ENCODE peak calls at places on chromosomes 3 and 15, in five cellular contexts. C, R, F, U and T are unnamed samples.
A peak's percentile ranks its signal among the peaks of the same experiment; 100 is the strongest.

GRCh38 chr15:33985287-33985686 is 17.0 kb downstream of the CHRM5 start:
- DNase-seq in C (no peak), R (no peak), F (no peak), U (no peak), T (peak; percentile 11)

GRCh38 chr3:46361408-46362283 is 7.7 kb downstream of the CCR2 start:
- DNase-seq in C (no peak), R (no peak), F (no peak), U (no peak), T (peak; percentile 74)

GRCh38 chr3:84440306-84440705 is 518.5 kb upstream of the CADM2 start:
- DNase-seq in C (no peak), R (no peak), F (peak; percentile 4), U (peak; percentile 16), T (no peak)

GRCh38 chr3:31377045-31377642 is 155.6 kb upstream of the STT3B start:
- DNase-seq in C (no peak), R (no peak), F (no peak), U (no peak), T (peak; percentile 85)

GRCh38 chr3:4438296-4438695 is 28.8 kb downstream of the SUMF1 start:
- DNase-seq in C (no peak), R (no peak), F (no peak), U (no peak), T (no peak)

GRCh38 chr3:20256144-20256543 is 70.1 kb upstream of the SGO1 start:
- DNase-seq in C (no peak), R (no peak), F (no peak), U (no peak), T (no peak)

GRCh38 chr15:85622432-85622831 is 172.3 kb downstream of the KLHL25 start:
- DNase-seq in C (no peak), R (no peak), F (no peak), U (no peak), T (no peak)

GRCh38 chr3:135197246-135197645 is 402.2 kb downstream of the EPHB1 start:
- DNase-seq in C (no peak), R (no peak), F (no peak), U (no peak), T (no peak)

GRCh38 chr15:57619746-57620145 is 28.0 kb downstream of the MYZAP start:
- DNase-seq in C (no peak), R (no peak), F (no peak), U (no peak), T (no peak)

GRCh38 chr3:111326144-111326995 is 215.6 kb upstream of the CD96 start:
- DNase-seq in C (no peak), R (no peak), F (no peak), U (no peak), T (no peak)

GRCh38 chr15:80878242-80878866 is 99.2 kb downstream of the CEMIP start:
- DNase-seq in C (no peak), R (no peak), F (no peak), U (no peak), T (no peak)

GRCh38 chr3:4656059-4656458 is 162.9 kb downstream of the ITPR1 start:
- DNase-seq in C (peak; percentile 72), R (peak; percentile 80), F (peak; percentile 67), U (peak; percentile 79), T (peak; percentile 71)

GRCh38 chr15:90934949-90935751 is at the start of gene UNC45A:
- DNase-seq in C (peak; percentile 87), R (peak; percentile 90), F (peak; percentile 89), U (peak; percentile 96), T (peak; percentile 91)

GRCh38 chr3:104554409-104554808 is 812.3 kb upstream of the ALCAM start:
- DNase-seq in C (no peak), R (no peak), F (no peak), U (no peak), T (no peak)

GRCh38 chr3:195800240-195800639 is 11.5 kb downstream of the MUC4 start:
- DNase-seq in C (no peak), R (no peak), F (no peak), U (no peak), T (no peak)

GRCh38 chr3:130429069-130430023 is 83.9 kb downstream of the COL6A5 start:
- DNase-seq in C (no peak), R (no peak), F (no peak), U (no peak), T (no peak)

GRCh38 chr3:99009851-99010250 is 108.4 kb upstream of the DCBLD2 start:
- DNase-seq in C (no peak), R (no peak), F (no peak), U (no peak), T (no peak)

GRCh38 chr3:123088360-123088759 is 21.5 kb downstream of the PDIA5 start:
- DNase-seq in C (no peak), R (no peak), F (no peak), U (no peak), T (no peak)

GRCh38 chr15:55221090-55222011 is 24.6 kb upstream of the RSL24D1 start:
- DNase-seq in C (no peak), R (no peak), F (no peak), U (no peak), T (peak; percentile 90)

GRCh38 chr3:54196330-54196975 is 74.1 kb downstream of the CACNA2D3 start:
- DNase-seq in C (no peak), R (no peak), F (no peak), U (no peak), T (no peak)

GRCh38 chr3:117873236-117873635 is 1161.4 kb downstream of the IGSF11 start:
- DNase-seq in C (no peak), R (no peak), F (no peak), U (peak; percentile 24), T (no peak)

GRCh38 chr3:65532164-65532563 is 506.6 kb downstream of the MAGI1 start:
- DNase-seq in C (no peak), R (no peak), F (no peak), U (no peak), T (no peak)

GRCh38 chr3:51711352-51712019 is 4.6 kb downstream of the GRM2 start:
- DNase-seq in C (no peak), R (peak; percentile 40), F (no peak), U (no peak), T (no peak)

GRCh38 chr3:51712511-51712931 is 5.7 kb downstream of the GRM2 start:
- DNase-seq in C (no peak), R (peak; percentile 59), F (no peak), U (no peak), T (no peak)

GRCh38 chr3:51709675-51710074 is 2.8 kb downstream of the GRM2 start:
- DNase-seq in C (no peak), R (peak; percentile 29), F (no peak), U (no peak), T (no peak)

GRCh38 chr3:51712020-51712385 is 5.1 kb downstream of the GRM2 start:
- DNase-seq in C (no peak), R (peak; percentile 58), F (no peak), U (no peak), T (no peak)

DNA sequence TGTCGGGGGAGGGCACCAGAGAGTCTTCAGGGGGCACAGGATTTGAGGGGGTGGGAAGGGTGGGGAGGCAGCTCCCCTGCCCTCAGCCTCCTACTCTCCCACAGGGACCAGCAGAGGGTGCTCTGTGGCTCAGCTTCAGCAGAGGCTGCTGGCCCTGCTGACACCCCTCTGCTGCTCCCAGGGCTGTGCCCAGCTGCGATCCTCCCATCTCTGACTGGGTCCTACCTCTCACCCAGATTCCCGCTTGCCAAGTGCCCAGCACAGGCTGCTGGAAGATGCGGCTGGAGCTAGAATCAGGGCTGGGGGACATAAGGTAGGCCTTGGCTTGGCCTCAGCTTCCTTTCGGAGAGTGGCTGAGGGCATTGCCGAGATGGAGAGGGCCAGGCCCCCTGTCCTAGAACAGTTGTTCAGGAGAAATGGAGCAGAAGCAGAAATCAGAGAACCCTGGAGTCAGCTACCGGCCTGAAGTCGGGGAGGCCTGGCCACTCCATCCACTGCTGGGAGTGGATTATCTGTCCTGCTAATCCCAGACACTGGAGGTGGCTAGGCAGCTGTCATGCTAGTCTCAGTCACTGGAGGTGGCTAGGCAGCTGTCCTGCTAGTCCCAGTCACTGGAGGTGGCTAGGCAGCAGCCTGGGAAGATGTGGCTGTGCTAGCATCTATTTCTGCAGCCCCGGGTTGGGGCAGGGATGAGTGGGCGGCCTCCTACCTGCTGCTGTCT is 3.9 kb downstream of the GRM2 start:
- DNase-seq in C (no peak), R (peak; percentile 62), F (no peak), U (no peak), T (peak; percentile 17)
- TF ChIP-seq CTCF in C (no peak), R (no peak), F (no peak), U (no peak), T (no peak)

DNA sequence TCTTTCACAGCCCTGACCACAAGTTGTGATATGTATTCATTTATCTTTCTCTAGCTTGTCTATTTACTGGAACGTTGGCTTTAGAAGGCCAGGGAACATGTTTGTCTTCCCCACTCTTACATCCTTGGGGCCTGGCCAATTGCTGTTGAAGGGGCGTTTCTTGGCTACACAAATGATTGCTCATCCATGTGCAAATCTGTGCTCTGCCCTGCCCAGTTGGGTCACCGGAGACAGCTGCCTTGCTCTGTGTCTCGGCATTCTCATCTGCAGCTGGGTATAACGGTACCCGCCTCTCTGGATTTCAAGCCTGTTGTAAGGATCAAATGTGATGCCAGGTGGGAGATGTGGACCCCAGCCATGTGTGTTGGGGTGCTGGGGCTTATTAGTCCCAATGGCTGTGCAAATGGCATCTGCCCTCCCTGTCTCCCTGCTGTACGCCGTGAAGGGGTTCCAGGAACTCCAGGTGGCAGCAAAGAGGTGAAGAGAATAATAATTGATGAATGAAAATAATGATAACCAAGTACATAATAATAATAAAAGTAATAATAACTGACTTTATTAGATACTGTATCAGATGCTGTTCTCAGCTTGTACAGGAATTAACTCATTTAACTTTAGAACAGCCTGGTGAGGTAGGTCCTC is 24.1 kb upstream of the TLE3 start:
- DNase-seq in C (no peak), R (no peak), F (no peak), U (no peak), T (peak; percentile 89)
- TF ChIP-seq CTCF in C (no peak), R (no peak), F (no peak), U (no peak), T (peak; percentile 31)

DNA sequence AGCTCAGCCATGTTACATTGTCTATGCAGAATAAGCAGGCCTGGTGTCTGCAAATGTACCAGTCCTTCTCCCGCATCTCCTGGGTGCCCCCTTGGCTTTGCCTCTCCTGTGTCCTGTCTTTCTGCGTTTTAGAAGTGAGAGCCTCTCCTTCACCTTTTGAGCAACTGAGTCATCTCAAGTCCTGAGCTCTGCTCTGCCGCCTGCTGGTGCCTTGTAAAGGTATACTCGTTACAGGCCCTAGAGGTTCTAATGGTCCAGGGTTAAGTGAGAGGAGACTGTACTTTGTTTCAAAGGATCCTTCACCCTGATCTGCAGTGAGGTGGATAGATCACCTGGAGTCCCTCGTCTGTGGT is 12.6 kb downstream of the GHRL start:
- DNase-seq in C (no peak), R (no peak), F (no peak), U (no peak), T (no peak)
- TF ChIP-seq CTCF in C (no peak), R (no peak), F (no peak), U (no peak), T (no peak)

DNA sequence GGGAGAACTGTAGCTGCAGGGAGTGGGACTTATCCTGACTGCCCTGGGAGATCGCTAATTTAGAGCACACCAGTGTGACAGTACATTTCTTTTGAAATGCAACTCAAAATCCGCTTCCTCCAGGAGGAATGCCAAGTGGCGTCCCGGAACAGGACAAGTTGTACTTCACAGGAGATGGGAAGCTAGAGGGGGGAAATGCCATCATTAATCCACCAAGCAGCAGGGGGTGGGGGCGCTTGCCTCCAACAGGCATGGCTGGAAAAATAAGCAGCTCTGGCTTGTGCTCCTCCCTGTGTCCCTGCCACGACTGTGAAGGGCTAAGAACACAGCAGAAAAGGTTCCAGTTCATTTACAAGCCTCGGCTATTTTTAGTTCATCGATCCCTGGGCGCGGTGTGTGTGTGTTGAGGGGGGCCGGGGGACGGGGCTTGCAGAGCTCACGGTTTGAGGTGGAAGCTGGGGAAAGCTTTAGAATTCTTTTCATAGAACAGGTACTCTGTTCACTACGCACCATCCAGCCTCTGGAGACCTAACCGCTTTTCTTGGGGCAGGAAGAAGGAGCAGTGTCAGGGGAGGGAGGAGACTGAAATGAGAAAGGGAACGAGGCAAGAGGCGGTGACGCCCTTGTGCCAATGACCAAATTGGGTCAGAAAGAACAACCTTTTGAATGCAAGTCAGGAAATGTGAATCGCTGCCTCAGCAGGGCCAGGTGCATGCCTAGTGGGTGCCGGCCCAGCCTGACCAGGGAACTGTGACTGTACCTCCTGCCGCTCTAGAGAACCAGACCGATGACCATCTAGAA is 51.8 kb upstream of the DGKG start:
- DNase-seq in C (peak; percentile 15), R (no peak), F (no peak), U (peak; percentile 70), T (peak; percentile 62)
- TF ChIP-seq CTCF in C (no peak), R (no peak), F (no peak), U (no peak), T (no peak)